ENCODE peak calls at places on chromosomes 5 and 9, in eight cellular contexts. K, G, M, A, C, Q, V and B are unnamed samples.
A peak's percentile ranks its signal among the peaks of the same experiment; 100 is the strongest.

GRCh38 chr9:101881508-101881907 is 143.1 kb upstream of the GRIN3A start:
- DNase-seq in K (no peak), G (no peak), M (no peak), A (no peak), C (no peak), Q (no peak), V (no peak), B (no peak)

GRCh38 chr9:74804018-74804385 is 83.7 kb downstream of the TRPM6 start:
- DNase-seq in K (no peak), G (no peak), M (no peak), A (no peak), C (no peak), Q (peak; percentile 12), V (no peak), B (no peak)

GRCh38 chr5:38752622-38753021 is 93.2 kb upstream of the OSMR start:
- DNase-seq in K (no peak), G (no peak), M (no peak), A (no peak), C (no peak), Q (no peak), V (no peak), B (no peak)

GRCh38 chr5:129243058-129243457 is 148.5 kb downstream of the ISOC1 start:
- DNase-seq in K (no peak), G (no peak), M (peak; percentile 60), A (no peak), C (no peak), Q (no peak), V (no peak), B (no peak)

GRCh38 chr9:27572918-27573698 is at the start of gene C9orf72:
- DNase-seq in K (peak; percentile 75), G (peak; percentile 82), M (no peak), A (peak; percentile 31), C (peak; percentile 85), Q (peak; percentile 63), V (peak; percentile 91), B (no peak)

GRCh38 chr5:55592388-55593114 is 57.8 kb upstream of the PLPP1 start:
- DNase-seq in K (no peak), G (no peak), M (no peak), A (no peak), C (no peak), Q (no peak), V (no peak), B (no peak)

GRCh38 chr5:14128079-14128478 is 15.1 kb upstream of the TRIO start:
- DNase-seq in K (no peak), G (no peak), M (no peak), A (no peak), C (no peak), Q (no peak), V (no peak), B (no peak)

GRCh38 chr9:109063765-109064164 is 50.5 kb upstream of the CTNNAL1 start:
- DNase-seq in K (no peak), G (no peak), M (peak; percentile 8), A (peak; percentile 57), C (no peak), Q (peak; percentile 23), V (no peak), B (no peak)

GRCh38 chr5:147075187-147075586 is 159.6 kb upstream of the STK32A start:
- DNase-seq in K (no peak), G (no peak), M (no peak), A (no peak), C (no peak), Q (no peak), V (no peak), B (no peak)

GRCh38 chr5:55226027-55226933 is 835 bp downstream of the MCIDAS start:
- DNase-seq in K (peak; percentile 90), G (no peak), M (peak; percentile 52), A (peak; percentile 16), C (peak; percentile 89), Q (peak; percentile 24), V (no peak), B (no peak)

GRCh38 chr9:3954228-3954949 is 345.5 kb downstream of the GLIS3 start:
- DNase-seq in K (no peak), G (no peak), M (no peak), A (no peak), C (no peak), Q (peak; percentile 36), V (no peak), B (no peak)

GRCh38 chr9:122190597-122191381 is 31.1 kb downstream of the MORN5 start:
- DNase-seq in K (no peak), G (no peak), M (no peak), A (peak; percentile 40), C (no peak), Q (no peak), V (no peak), B (no peak)

GRCh38 chr5:149799119-149799623 is 69.1 kb downstream of the PPARGC1B start:
- DNase-seq in K (no peak), G (peak; percentile 74), M (peak; percentile 78), A (peak; percentile 90), C (no peak), Q (peak; percentile 78), V (no peak), B (peak; percentile 19)

GRCh38 chr5:66143473-66144073 is 527 bp upstream of the SREK1 start:
- DNase-seq in K (no peak), G (no peak), M (no peak), A (no peak), C (no peak), Q (no peak), V (no peak), B (no peak)

GRCh38 chr5:67164856-67165523 is 31.6 kb downstream of the CD180 start:
- DNase-seq in K (no peak), G (no peak), M (no peak), A (no peak), C (no peak), Q (no peak), V (no peak), B (no peak)

GRCh38 chr9:89426389-89426961 is 71.4 kb downstream of the SEMA4D start:
- DNase-seq in K (no peak), G (no peak), M (no peak), A (no peak), C (no peak), Q (no peak), V (no peak), B (no peak)

GRCh38 chr5:148443998-148444397 is 60.2 kb downstream of the FBXO38 start:
- DNase-seq in K (peak; percentile 18), G (peak; percentile 65), M (peak; percentile 83), A (peak; percentile 78), C (peak; percentile 26), Q (peak; percentile 77), V (no peak), B (peak; percentile 39)

GRCh38 chr5:74916831-74917710 is 50.9 kb upstream of the FAM169A start:
- DNase-seq in K (no peak), G (no peak), M (peak; percentile 3), A (peak; percentile 48), C (no peak), Q (peak; percentile 28), V (no peak), B (no peak)

GRCh38 chr9:131421691-131422090 is 27.8 kb downstream of the PRRC2B start:
- DNase-seq in K (no peak), G (no peak), M (no peak), A (no peak), C (no peak), Q (no peak), V (no peak), B (no peak)

GRCh38 chr9:38284768-38285080 is 107.8 kb upstream of the ALDH1B1 start:
- DNase-seq in K (peak; percentile 47), G (no peak), M (no peak), A (no peak), C (peak; percentile 65), Q (no peak), V (peak; percentile 56), B (no peak)

GRCh38 chr5:56306433-56307150 is 73.5 kb upstream of the ANKRD55 start:
- DNase-seq in K (no peak), G (no peak), M (no peak), A (no peak), C (no peak), Q (no peak), V (no peak), B (no peak)

GRCh38 chr9:127455299-127455992 is 4.1 kb downstream of the LRSAM1 start:
- DNase-seq in K (no peak), G (no peak), M (no peak), A (no peak), C (no peak), Q (no peak), V (no peak), B (no peak)
- TF ChIP-seq CTCF in K (no peak), G (peak; percentile 34), M (peak; percentile 37), A (peak; percentile 18), C (no peak), Q (peak; percentile 9), V (no peak), B (peak; percentile 15)

GRCh38 chr5:151719228-151719861 is 32.6 kb upstream of the SPARC start:
- DNase-seq in K (peak; percentile 43), G (peak; percentile 37), M (peak; percentile 70), A (peak; percentile 50), C (no peak), Q (no peak), V (no peak), B (no peak)
- TF ChIP-seq CTCF in K (peak; percentile 63), G (peak; percentile 51), M (peak; percentile 73), A (peak; percentile 64), C (peak; percentile 68), Q (peak; percentile 53), V (no peak), B (peak; percentile 62)

GRCh38 chr9:36263662-36264061 is 5.4 kb upstream of the GNE start:
- DNase-seq in K (no peak), G (no peak), M (no peak), A (no peak), C (no peak), Q (no peak), V (no peak), B (no peak)

GRCh38 chr9:36258989-36259315 is 704 bp upstream of the GNE start:
- DNase-seq in K (no peak), G (no peak), M (peak; percentile 18), A (no peak), C (peak; percentile 16), Q (no peak), V (no peak), B (no peak)

DNA sequence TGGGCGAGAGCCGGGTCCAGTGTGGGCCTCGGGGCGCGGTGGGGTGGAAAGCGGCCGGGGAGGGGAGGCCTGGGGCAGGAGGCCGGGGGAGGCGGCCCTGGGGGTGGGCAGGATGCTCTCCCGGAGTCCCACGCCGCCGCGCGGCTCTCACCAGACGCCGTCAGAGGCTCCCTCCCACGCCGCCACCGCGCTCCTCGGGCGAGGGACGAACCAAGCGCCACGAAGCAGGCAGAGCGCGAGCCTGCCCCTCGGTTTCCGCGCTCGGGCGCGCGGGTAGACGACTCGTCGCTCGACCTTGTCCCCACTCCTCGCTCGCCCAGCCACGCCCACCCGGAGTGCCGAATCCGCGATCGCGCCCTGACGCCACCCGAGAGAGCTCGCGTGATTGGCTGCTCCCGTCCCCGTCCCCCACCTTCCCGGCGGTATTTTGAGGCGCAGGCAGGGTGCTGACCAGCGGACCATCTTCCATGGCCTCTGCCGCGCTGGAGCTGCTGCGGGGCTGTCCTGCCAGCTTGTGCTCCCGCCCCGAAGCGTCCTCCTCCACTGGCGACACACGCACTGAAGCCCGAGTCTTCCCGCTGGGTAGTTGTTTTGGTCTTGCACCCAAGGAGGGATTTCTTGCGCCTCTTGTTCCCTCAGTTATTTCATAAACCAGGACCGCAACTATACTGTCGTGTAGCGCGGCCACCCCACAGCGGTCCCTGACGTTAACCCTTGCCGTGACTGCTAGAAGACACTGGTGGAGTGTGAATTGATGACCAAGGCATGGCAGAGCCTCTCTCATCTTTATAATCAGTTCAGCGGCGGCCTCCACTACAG is at the start of gene GNE:
- DNase-seq in K (peak; percentile 94), G (peak; percentile 99), M (peak; percentile 97), A (peak; percentile 94), C (peak; percentile 100), Q (peak; percentile 96), V (peak; percentile 98), B (peak; percentile 86)
- TF ChIP-seq CTCF in K (no peak), G (no peak), M (no peak), A (no peak), C (no peak), Q (no peak), V (no peak), B (no peak)

GRCh38 chr5:98839469-98840383 is 66.3 kb downstream of the RGMB start:
- DNase-seq in K (peak; percentile 23), G (no peak), M (peak; percentile 32), A (no peak), C (no peak), Q (no peak), V (no peak), B (no peak)
- TF ChIP-seq CTCF in K (peak; percentile 25), G (peak; percentile 17), M (peak; percentile 44), A (peak; percentile 16), C (no peak), Q (peak; percentile 23), V (peak; percentile 16), B (no peak)